ENCODE peak calls at places on chromosomes 7 and 10, in four cellular contexts. K is EH, V is RWPE1, G is IMR-90. R is an unnamed sample.

GRCh38 chr7:92260248-92260781 is 14.5 kb downstream of the ANKIB1 start:
- DNase-seq in K (peak), G (peak), V (peak), R (peak)

GRCh38 chr10:86729677-86730076 is 26.7 kb upstream of the BMPR1A start:
- DNase-seq in G (no peak), K (no peak), V (no peak), R (no peak)

GRCh38 chr10:49168821-49169495 is 19.2 kb downstream of the TMEM273 start:
- DNase-seq in K (peak), G (peak), V (no peak), R (peak)

GRCh38 chr10:97277551-97277950 is 14.9 kb downstream of the ARHGAP19 start:
- DNase-seq in K (no peak), V (no peak), G (no peak), R (no peak)

GRCh38 chr7:47291461-47292051 is 290.4 kb downstream of the TNS3 start:
- DNase-seq in V (peak), G (peak), K (peak), R (peak)

GRCh38 chr7:155342313-155342712 is 44.6 kb downstream of the INSIG1 start:
- DNase-seq in G (no peak), K (no peak), V (no peak), R (no peak)

GRCh38 chr10:115982076-115982475 is 290.9 kb downstream of the GFRA1 start:
- DNase-seq in K (no peak), V (no peak), G (no peak), R (no peak)

GRCh38 chr10:4662576-4663161 is 163.3 kb upstream of the AKR1E2 start:
- DNase-seq in G (no peak), K (peak), V (no peak), R (peak)

R was measured in GM23248.